ENCODE peak calls at places on chromosomes 4 and X, in six cellular contexts. L is activated gamma-delta T cell treated with Interleukin-2 at 50 U/mL for 16 hours, Z is NCI-H345, D is fibroblast of gingiva, U is T-cell, Q is NCI-H82. N is an unnamed sample.

GRCh38 chrX:100677616-100678181 is 33.7 kb downstream of the SRPX2 start:
- DNase-seq in Q (no peak), U (no peak), D (no peak), Z (no peak), L (no peak), N (no peak)

GRCh38 chr4:114393295-114394038 is 205.1 kb upstream of the UGT8 start:
- DNase-seq in D (no peak), L (no peak), U (no peak), Z (no peak), Q (no peak), N (no peak)

GRCh38 chr4:15930314-15930713 is 8.2 kb downstream of the FGFBP1 start:
- DNase-seq in U (no peak), D (no peak), Q (no peak), L (no peak), Z (no peak), N (no peak)

GRCh38 chr4:184529283-184529682 is 54.9 kb upstream of the IRF2 start:
- DNase-seq in D (no peak), Q (no peak), U (no peak), Z (no peak), L (no peak), N (no peak)

GRCh38 chr4:24574256-24574655 is 10.1 kb downstream of the DHX15 start:
- DNase-seq in U (no peak), D (no peak), Q (no peak), L (no peak), Z (no peak), N (no peak)

GRCh38 chrX:154855256-154855655 is 20.8 kb upstream of the SMIM9 start:
- DNase-seq in D (no peak), Z (no peak), U (no peak), L (no peak), Q (peak; percentile 43), N (no peak)

GRCh38 chr4:13626492-13627184 is 887 bp downstream of the BOD1L1 start:
- DNase-seq in U (no peak), L (no peak), D (no peak), Z (no peak), Q (no peak), N (no peak)

GRCh38 chrX:153460826-153461225 is 9.6 kb downstream of the HAUS7 start:
- DNase-seq in D (peak; percentile 24), L (peak; percentile 39), Q (peak; percentile 76), U (peak; percentile 41), Z (peak; percentile 41), N (peak; percentile 48)